ENCODE peak calls at places on chromosome 11, in nine cellular contexts. One of them, this sample, is unnamed.

GRCh38 chr11:94658888-94659287 is 91.7 kb downstream of the PIWIL4 start:
- DNase-seq in HT1080: no peak
- DNase-seq in NCI-H2081: no peak
- DNase-seq in DMS 273 treated with DMSO at 0.1 percent for 48 hours: no peak
- DNase-seq in BJ: no peak
- DNase-seq in NCI-H446: no peak
- DNase-seq in EL: no peak
- DNase-seq in activated CD4-positive, alpha-beta T cell treated with anti-CD3 and anti-CD28 coated beads for 4 hours: no peak
- DNase-seq in stimulated activated CD8-positive, alpha-beta memory T cell treated with anti-CD3 and anti-CD28 coated beads, Interleukin-4, amount 100 ng/mL, for 4 hours: no peak
- DNase-seq in this sample: no peak

GRCh38 chr11:128694618-128695481 is 978 bp downstream of the FLI1 start:
- DNase-seq in HT1080: peak; percentile 35
- DNase-seq in NCI-H2081: no peak
- DNase-seq in DMS 273 treated with DMSO at 0.1 percent for 48 hours: no peak
- DNase-seq in BJ: no peak
- DNase-seq in NCI-H446: no peak
- DNase-seq in EL: peak; percentile 39
- DNase-seq in activated CD4-positive, alpha-beta T cell treated with anti-CD3 and anti-CD28 coated beads for 4 hours: no peak
- DNase-seq in stimulated activated CD8-positive, alpha-beta memory T cell treated with anti-CD3 and anti-CD28 coated beads, Interleukin-4, amount 100 ng/mL, for 4 hours: no peak
- DNase-seq in this sample: no peak

GRCh38 chr11:33553486-33553885 is 147.1 kb downstream of the C11orf91 start:
- DNase-seq in HT1080: peak; percentile 71
- DNase-seq in NCI-H2081: no peak
- DNase-seq in DMS 273 treated with DMSO at 0.1 percent for 48 hours: no peak
- DNase-seq in BJ: no peak
- DNase-seq in NCI-H446: no peak
- DNase-seq in EL: peak; percentile 20
- DNase-seq in activated CD4-positive, alpha-beta T cell treated with anti-CD3 and anti-CD28 coated beads for 4 hours: no peak
- DNase-seq in stimulated activated CD8-positive, alpha-beta memory T cell treated with anti-CD3 and anti-CD28 coated beads, Interleukin-4, amount 100 ng/mL, for 4 hours: no peak
- DNase-seq in this sample: no peak

GRCh38 chr11:3995949-3996554 is 98.5 kb upstream of the RRM1 start:
- DNase-seq in HT1080: peak; percentile 62
- DNase-seq in NCI-H2081: no peak
- DNase-seq in DMS 273 treated with DMSO at 0.1 percent for 48 hours: no peak
- DNase-seq in BJ: peak; percentile 35
- DNase-seq in NCI-H446: no peak
- DNase-seq in EL: peak; percentile 78
- DNase-seq in activated CD4-positive, alpha-beta T cell treated with anti-CD3 and anti-CD28 coated beads for 4 hours: no peak
- DNase-seq in stimulated activated CD8-positive, alpha-beta memory T cell treated with anti-CD3 and anti-CD28 coated beads, Interleukin-4, amount 100 ng/mL, for 4 hours: no peak
- DNase-seq in this sample: no peak

GRCh38 chr11:28834877-28835276 is 726.7 kb downstream of the METTL15 start:
- DNase-seq in HT1080: peak; percentile 90
- DNase-seq in NCI-H2081: no peak
- DNase-seq in DMS 273 treated with DMSO at 0.1 percent for 48 hours: no peak
- DNase-seq in BJ: peak; percentile 63
- DNase-seq in NCI-H446: no peak
- DNase-seq in EL: peak; percentile 92
- DNase-seq in activated CD4-positive, alpha-beta T cell treated with anti-CD3 and anti-CD28 coated beads for 4 hours: no peak
- DNase-seq in stimulated activated CD8-positive, alpha-beta memory T cell treated with anti-CD3 and anti-CD28 coated beads, Interleukin-4, amount 100 ng/mL, for 4 hours: no peak
- DNase-seq in this sample: peak; percentile 85

GRCh38 chr11:134391170-134391569 is 20.9 kb downstream of the B3GAT1 start:
- DNase-seq in HT1080: no peak
- DNase-seq in NCI-H2081: no peak
- DNase-seq in DMS 273 treated with DMSO at 0.1 percent for 48 hours: no peak
- DNase-seq in BJ: no peak
- DNase-seq in NCI-H446: no peak
- DNase-seq in EL: no peak
- DNase-seq in activated CD4-positive, alpha-beta T cell treated with anti-CD3 and anti-CD28 coated beads for 4 hours: no peak
- DNase-seq in stimulated activated CD8-positive, alpha-beta memory T cell treated with anti-CD3 and anti-CD28 coated beads, Interleukin-4, amount 100 ng/mL, for 4 hours: no peak
- DNase-seq in this sample: no peak

GRCh38 chr11:8019671-8020597 is 32.8 kb downstream of the EIF3F start:
- DNase-seq in HT1080: no peak
- DNase-seq in NCI-H2081: peak; percentile 41
- DNase-seq in DMS 273 treated with DMSO at 0.1 percent for 48 hours: no peak
- DNase-seq in BJ: no peak
- DNase-seq in NCI-H446: no peak
- DNase-seq in EL: peak; percentile 53
- DNase-seq in activated CD4-positive, alpha-beta T cell treated with anti-CD3 and anti-CD28 coated beads for 4 hours: peak; percentile 55
- DNase-seq in stimulated activated CD8-positive, alpha-beta memory T cell treated with anti-CD3 and anti-CD28 coated beads, Interleukin-4, amount 100 ng/mL, for 4 hours: peak; percentile 14
- DNase-seq in this sample: no peak

GRCh38 chr11:133082453-133082781 is 449.9 kb downstream of the OPCML start:
- DNase-seq in HT1080: no peak
- DNase-seq in NCI-H2081: no peak
- DNase-seq in DMS 273 treated with DMSO at 0.1 percent for 48 hours: no peak
- DNase-seq in BJ: no peak
- DNase-seq in NCI-H446: peak; percentile 53
- DNase-seq in EL: peak; percentile 14
- DNase-seq in activated CD4-positive, alpha-beta T cell treated with anti-CD3 and anti-CD28 coated beads for 4 hours: peak; percentile 22
- DNase-seq in stimulated activated CD8-positive, alpha-beta memory T cell treated with anti-CD3 and anti-CD28 coated beads, Interleukin-4, amount 100 ng/mL, for 4 hours: no peak
- DNase-seq in this sample: no peak

GRCh38 chr11:102451693-102452460 is 688 bp downstream of the TMEM123 start:
- DNase-seq in HT1080: peak; percentile 58
- DNase-seq in NCI-H2081: peak; percentile 74
- DNase-seq in DMS 273 treated with DMSO at 0.1 percent for 48 hours: peak; percentile 23
- DNase-seq in BJ: no peak
- DNase-seq in NCI-H446: peak; percentile 33
- DNase-seq in EL: peak; percentile 60
- DNase-seq in activated CD4-positive, alpha-beta T cell treated with anti-CD3 and anti-CD28 coated beads for 4 hours: peak; percentile 76
- DNase-seq in stimulated activated CD8-positive, alpha-beta memory T cell treated with anti-CD3 and anti-CD28 coated beads, Interleukin-4, amount 100 ng/mL, for 4 hours: peak; percentile 46
- DNase-seq in this sample: no peak

GRCh38 chr11:68065841-68066240 is 27.0 kb downstream of the TCIRG1 start:
- DNase-seq in HT1080: no peak
- DNase-seq in NCI-H2081: no peak
- DNase-seq in DMS 273 treated with DMSO at 0.1 percent for 48 hours: no peak
- DNase-seq in BJ: no peak
- DNase-seq in NCI-H446: no peak
- DNase-seq in EL: no peak
- DNase-seq in activated CD4-positive, alpha-beta T cell treated with anti-CD3 and anti-CD28 coated beads for 4 hours: no peak
- DNase-seq in stimulated activated CD8-positive, alpha-beta memory T cell treated with anti-CD3 and anti-CD28 coated beads, Interleukin-4, amount 100 ng/mL, for 4 hours: no peak
- DNase-seq in this sample: no peak

GRCh38 chr11:129750343-129751292 is 65.0 kb upstream of the TMEM45B start:
- DNase-seq in HT1080: peak; percentile 58
- DNase-seq in NCI-H2081: peak; percentile 70
- DNase-seq in DMS 273 treated with DMSO at 0.1 percent for 48 hours: peak; percentile 5
- DNase-seq in BJ: peak; percentile 2
- DNase-seq in NCI-H446: peak; percentile 76
- DNase-seq in EL: peak; percentile 59
- DNase-seq in activated CD4-positive, alpha-beta T cell treated with anti-CD3 and anti-CD28 coated beads for 4 hours: peak; percentile 75
- DNase-seq in stimulated activated CD8-positive, alpha-beta memory T cell treated with anti-CD3 and anti-CD28 coated beads, Interleukin-4, amount 100 ng/mL, for 4 hours: peak; percentile 30
- DNase-seq in this sample: peak; percentile 46

GRCh38 chr11:86800076-86800955 is at the start of gene PRSS23:
- DNase-seq in HT1080: peak; percentile 56
- DNase-seq in NCI-H2081: peak; percentile 69
- DNase-seq in DMS 273 treated with DMSO at 0.1 percent for 48 hours: no peak
- DNase-seq in BJ: no peak
- DNase-seq in NCI-H446: peak; percentile 59
- DNase-seq in EL: peak; percentile 78
- DNase-seq in activated CD4-positive, alpha-beta T cell treated with anti-CD3 and anti-CD28 coated beads for 4 hours: no peak
- DNase-seq in stimulated activated CD8-positive, alpha-beta memory T cell treated with anti-CD3 and anti-CD28 coated beads, Interleukin-4, amount 100 ng/mL, for 4 hours: peak; percentile 16
- DNase-seq in this sample: peak; percentile 67

GRCh38 chr11:114779189-114779588 is 100.9 kb downstream of the NXPE2 start:
- DNase-seq in HT1080: no peak
- DNase-seq in NCI-H2081: no peak
- DNase-seq in DMS 273 treated with DMSO at 0.1 percent for 48 hours: no peak
- DNase-seq in BJ: no peak
- DNase-seq in NCI-H446: no peak
- DNase-seq in EL: no peak
- DNase-seq in activated CD4-positive, alpha-beta T cell treated with anti-CD3 and anti-CD28 coated beads for 4 hours: no peak
- DNase-seq in stimulated activated CD8-positive, alpha-beta memory T cell treated with anti-CD3 and anti-CD28 coated beads, Interleukin-4, amount 100 ng/mL, for 4 hours: no peak
- DNase-seq in this sample: no peak

GRCh38 chr11:2511421-2512369 is 66.9 kb downstream of the KCNQ1 start:
- DNase-seq in HT1080: no peak
- DNase-seq in NCI-H2081: no peak
- DNase-seq in DMS 273 treated with DMSO at 0.1 percent for 48 hours: no peak
- DNase-seq in BJ: no peak
- DNase-seq in NCI-H446: no peak
- DNase-seq in EL: no peak
- DNase-seq in activated CD4-positive, alpha-beta T cell treated with anti-CD3 and anti-CD28 coated beads for 4 hours: no peak
- DNase-seq in stimulated activated CD8-positive, alpha-beta memory T cell treated with anti-CD3 and anti-CD28 coated beads, Interleukin-4, amount 100 ng/mL, for 4 hours: no peak
- DNase-seq in this sample: no peak

GRCh38 chr11:110424775-110425444 is 4.8 kb upstream of the FDX1 start:
- DNase-seq in HT1080: no peak
- DNase-seq in NCI-H2081: no peak
- DNase-seq in DMS 273 treated with DMSO at 0.1 percent for 48 hours: no peak
- DNase-seq in BJ: no peak
- DNase-seq in NCI-H446: no peak
- DNase-seq in EL: no peak
- DNase-seq in activated CD4-positive, alpha-beta T cell treated with anti-CD3 and anti-CD28 coated beads for 4 hours: no peak
- DNase-seq in stimulated activated CD8-positive, alpha-beta memory T cell treated with anti-CD3 and anti-CD28 coated beads, Interleukin-4, amount 100 ng/mL, for 4 hours: no peak
- DNase-seq in this sample: no peak

GRCh38 chr11:12243511-12243910 is 133.1 kb downstream of the MICAL2 start:
- DNase-seq in HT1080: no peak
- DNase-seq in NCI-H2081: peak; percentile 95
- DNase-seq in DMS 273 treated with DMSO at 0.1 percent for 48 hours: peak; percentile 90
- DNase-seq in BJ: no peak
- DNase-seq in NCI-H446: peak; percentile 96
- DNase-seq in EL: no peak
- DNase-seq in activated CD4-positive, alpha-beta T cell treated with anti-CD3 and anti-CD28 coated beads for 4 hours: no peak
- DNase-seq in stimulated activated CD8-positive, alpha-beta memory T cell treated with anti-CD3 and anti-CD28 coated beads, Interleukin-4, amount 100 ng/mL, for 4 hours: no peak
- DNase-seq in this sample: no peak

GRCh38 chr11:107496011-107496410 is 38.4 kb upstream of the CWF19L2 start:
- DNase-seq in HT1080: peak; percentile 9
- DNase-seq in NCI-H2081: no peak
- DNase-seq in DMS 273 treated with DMSO at 0.1 percent for 48 hours: no peak
- DNase-seq in BJ: peak; percentile 17
- DNase-seq in NCI-H446: no peak
- DNase-seq in EL: peak; percentile 15
- DNase-seq in activated CD4-positive, alpha-beta T cell treated with anti-CD3 and anti-CD28 coated beads for 4 hours: no peak
- DNase-seq in stimulated activated CD8-positive, alpha-beta memory T cell treated with anti-CD3 and anti-CD28 coated beads, Interleukin-4, amount 100 ng/mL, for 4 hours: no peak
- DNase-seq in this sample: no peak

GRCh38 chr11:57800444-57801184 is 39.0 kb downstream of the CTNND1 start:
- DNase-seq in HT1080: peak; percentile 74
- DNase-seq in NCI-H2081: peak; percentile 93
- DNase-seq in DMS 273 treated with DMSO at 0.1 percent for 48 hours: peak; percentile 7
- DNase-seq in BJ: peak; percentile 39
- DNase-seq in NCI-H446: peak; percentile 65
- DNase-seq in EL: peak; percentile 72
- DNase-seq in activated CD4-positive, alpha-beta T cell treated with anti-CD3 and anti-CD28 coated beads for 4 hours: peak; percentile 13
- DNase-seq in stimulated activated CD8-positive, alpha-beta memory T cell treated with anti-CD3 and anti-CD28 coated beads, Interleukin-4, amount 100 ng/mL, for 4 hours: no peak
- DNase-seq in this sample: peak; percentile 59

GRCh38 chr11:100578966-100579365 is 108.1 kb upstream of the ARHGAP42 start:
- DNase-seq in HT1080: peak; percentile 45
- DNase-seq in NCI-H2081: no peak
- DNase-seq in DMS 273 treated with DMSO at 0.1 percent for 48 hours: no peak
- DNase-seq in BJ: no peak
- DNase-seq in NCI-H446: no peak
- DNase-seq in EL: peak; percentile 21
- DNase-seq in activated CD4-positive, alpha-beta T cell treated with anti-CD3 and anti-CD28 coated beads for 4 hours: no peak
- DNase-seq in stimulated activated CD8-positive, alpha-beta memory T cell treated with anti-CD3 and anti-CD28 coated beads, Interleukin-4, amount 100 ng/mL, for 4 hours: no peak
- DNase-seq in this sample: no peak

GRCh38 chr11:94401773-94402265 is 600 bp upstream of the GPR83 start:
- DNase-seq in HT1080: no peak
- DNase-seq in NCI-H2081: no peak
- DNase-seq in DMS 273 treated with DMSO at 0.1 percent for 48 hours: no peak
- DNase-seq in BJ: no peak
- DNase-seq in NCI-H446: no peak
- DNase-seq in EL: no peak
- DNase-seq in activated CD4-positive, alpha-beta T cell treated with anti-CD3 and anti-CD28 coated beads for 4 hours: no peak
- DNase-seq in stimulated activated CD8-positive, alpha-beta memory T cell treated with anti-CD3 and anti-CD28 coated beads, Interleukin-4, amount 100 ng/mL, for 4 hours: no peak
- DNase-seq in this sample: no peak

GRCh38 chr11:17751558-17751957 is 17.0 kb downstream of the KCNC1 start:
- DNase-seq in HT1080: no peak
- DNase-seq in NCI-H2081: no peak
- DNase-seq in DMS 273 treated with DMSO at 0.1 percent for 48 hours: no peak
- DNase-seq in BJ: no peak
- DNase-seq in NCI-H446: no peak
- DNase-seq in EL: no peak
- DNase-seq in activated CD4-positive, alpha-beta T cell treated with anti-CD3 and anti-CD28 coated beads for 4 hours: no peak
- DNase-seq in stimulated activated CD8-positive, alpha-beta memory T cell treated with anti-CD3 and anti-CD28 coated beads, Interleukin-4, amount 100 ng/mL, for 4 hours: no peak
- DNase-seq in this sample: no peak

GRCh38 chr11:18088974-18089373 is 16.9 kb downstream of the SAAL1 start:
- DNase-seq in HT1080: no peak
- DNase-seq in NCI-H2081: no peak
- DNase-seq in DMS 273 treated with DMSO at 0.1 percent for 48 hours: no peak
- DNase-seq in BJ: no peak
- DNase-seq in NCI-H446: no peak
- DNase-seq in EL: no peak
- DNase-seq in activated CD4-positive, alpha-beta T cell treated with anti-CD3 and anti-CD28 coated beads for 4 hours: no peak
- DNase-seq in stimulated activated CD8-positive, alpha-beta memory T cell treated with anti-CD3 and anti-CD28 coated beads, Interleukin-4, amount 100 ng/mL, for 4 hours: no peak
- DNase-seq in this sample: no peak

GRCh38 chr11:120985718-120986569 is 38.0 kb upstream of the TBCEL start:
- DNase-seq in HT1080: peak; percentile 23
- DNase-seq in NCI-H2081: peak; percentile 70
- DNase-seq in DMS 273 treated with DMSO at 0.1 percent for 48 hours: no peak
- DNase-seq in BJ: no peak
- DNase-seq in NCI-H446: no peak
- DNase-seq in EL: peak; percentile 58
- DNase-seq in activated CD4-positive, alpha-beta T cell treated with anti-CD3 and anti-CD28 coated beads for 4 hours: peak; percentile 5
- DNase-seq in stimulated activated CD8-positive, alpha-beta memory T cell treated with anti-CD3 and anti-CD28 coated beads, Interleukin-4, amount 100 ng/mL, for 4 hours: no peak
- DNase-seq in this sample: peak; percentile 7

GRCh38 chr11:86727105-86727504 is 54.7 kb upstream of the ME3 start:
- DNase-seq in HT1080: no peak
- DNase-seq in NCI-H2081: no peak
- DNase-seq in DMS 273 treated with DMSO at 0.1 percent for 48 hours: no peak
- DNase-seq in BJ: no peak
- DNase-seq in NCI-H446: no peak
- DNase-seq in EL: no peak
- DNase-seq in activated CD4-positive, alpha-beta T cell treated with anti-CD3 and anti-CD28 coated beads for 4 hours: no peak
- DNase-seq in stimulated activated CD8-positive, alpha-beta memory T cell treated with anti-CD3 and anti-CD28 coated beads, Interleukin-4, amount 100 ng/mL, for 4 hours: no peak
- DNase-seq in this sample: no peak

GRCh38 chr11:99170606-99171005 is 149.9 kb downstream of the CNTN5 start:
- DNase-seq in HT1080: no peak
- DNase-seq in NCI-H2081: no peak
- DNase-seq in DMS 273 treated with DMSO at 0.1 percent for 48 hours: no peak
- DNase-seq in BJ: no peak
- DNase-seq in NCI-H446: no peak
- DNase-seq in EL: no peak
- DNase-seq in activated CD4-positive, alpha-beta T cell treated with anti-CD3 and anti-CD28 coated beads for 4 hours: no peak
- DNase-seq in stimulated activated CD8-positive, alpha-beta memory T cell treated with anti-CD3 and anti-CD28 coated beads, Interleukin-4, amount 100 ng/mL, for 4 hours: no peak
- DNase-seq in this sample: no peak

This sample was measured in NCI-H460.